ENCODE peak calls at places on chromosomes 7 and 10, in five cellular contexts. One of them, this sample, is unnamed.

GRCh38 chr7:157568785-157569584 is 232.2 kb downstream of the DNAJB6 start:
- DNase-seq in HepG2: peak
- DNase-seq in H1: no peak
- DNase-seq in WTC11: peak
- DNase-seq in GM12878: no peak
- DNase-seq in this sample: peak

GRCh38 chr7:80859272-80859970 is 59.4 kb downstream of the SEMA3C start:
- DNase-seq in GM12878: no peak
- DNase-seq in H1: no peak
- DNase-seq in HepG2: no peak
- DNase-seq in WTC11: no peak
- DNase-seq in this sample: no peak

GRCh38 chr10:89391882-89392756 is at the start of gene IFIT1:
- DNase-seq in GM12878: peak
- DNase-seq in H1: no peak
- DNase-seq in HepG2: peak
- DNase-seq in WTC11: no peak
- DNase-seq in this sample: peak

GRCh38 chr10:111085690-111086353 is 9.0 kb downstream of the ADRA2A start:
- DNase-seq in WTC11: no peak
- DNase-seq in GM12878: no peak
- DNase-seq in HepG2: no peak
- DNase-seq in H1: no peak
- DNase-seq in this sample: no peak

GRCh38 chr10:102669206-102670064 is 25.2 kb downstream of the TRIM8 start:
- DNase-seq in H1: no peak
- DNase-seq in GM12878: no peak
- DNase-seq in WTC11: peak
- DNase-seq in HepG2: peak
- DNase-seq in this sample: peak

GRCh38 chr10:66349726-66350125 is 576.1 kb upstream of the LRRTM3 start:
- DNase-seq in HepG2: no peak
- DNase-seq in WTC11: no peak
- DNase-seq in H1: no peak
- DNase-seq in GM12878: no peak
- DNase-seq in this sample: no peak

GRCh38 chr7:5424689-5425506 is 1.3 kb upstream of the TNRC18 start:
- DNase-seq in H1: no peak
- DNase-seq in GM12878: no peak
- DNase-seq in HepG2: peak
- DNase-seq in WTC11: no peak
- DNase-seq in this sample: peak

GRCh38 chr10:1100691-1101368 is 44.6 kb downstream of the WDR37 start:
- DNase-seq in GM12878: no peak
- DNase-seq in WTC11: peak
- DNase-seq in HepG2: no peak
- DNase-seq in H1: no peak
- DNase-seq in this sample: peak

GRCh38 chr7:99440195-99440594 is 1.5 kb downstream of the CPSF4 start:
- DNase-seq in H1: no peak
- DNase-seq in HepG2: no peak
- DNase-seq in GM12878: no peak
- DNase-seq in WTC11: no peak
- DNase-seq in this sample: peak

GRCh38 chr7:115099906-115100305 is 178.0 kb downstream of the MDFIC start:
- DNase-seq in HepG2: peak
- DNase-seq in WTC11: no peak
- DNase-seq in GM12878: no peak
- DNase-seq in H1: no peak
- DNase-seq in this sample: no peak

GRCh38 chr7:24510781-24511180 is 62.5 kb upstream of the PALS2 start:
- DNase-seq in GM12878: no peak
- DNase-seq in HepG2: no peak
- DNase-seq in H1: no peak
- DNase-seq in WTC11: no peak
- DNase-seq in this sample: no peak

GRCh38 chr7:6556196-6556595 is 4.9 kb upstream of the GRID2IP start:
- DNase-seq in WTC11: peak
- DNase-seq in HepG2: no peak
- DNase-seq in GM12878: no peak
- DNase-seq in H1: no peak
- DNase-seq in this sample: peak

GRCh38 chr10:80541144-80541750 is 3.5 kb downstream of the SH2D4B start:
- DNase-seq in GM12878: peak
- DNase-seq in WTC11: no peak
- DNase-seq in H1: no peak
- DNase-seq in HepG2: no peak
- DNase-seq in this sample: no peak

GRCh38 chr7:73830618-73830871 is 251 bp upstream of the CLDN4 start:
- DNase-seq in GM12878: no peak
- DNase-seq in HepG2: no peak
- DNase-seq in H1: no peak
- DNase-seq in WTC11: no peak
- DNase-seq in this sample: no peak

GRCh38 chr10:128049226-128050010 is 76.8 kb downstream of the MKI67 start:
- DNase-seq in GM12878: no peak
- DNase-seq in H1: no peak
- DNase-seq in HepG2: no peak
- DNase-seq in WTC11: no peak
- DNase-seq in this sample: no peak

GRCh38 chr10:21760332-21760731 is 226.3 kb downstream of the MLLT10 start:
- DNase-seq in WTC11: no peak
- DNase-seq in HepG2: no peak
- DNase-seq in GM12878: no peak
- DNase-seq in H1: no peak
- DNase-seq in this sample: no peak

GRCh38 chr10:124711145-124711544 is 33.0 kb downstream of the FAM53B start:
- DNase-seq in HepG2: no peak
- DNase-seq in WTC11: no peak
- DNase-seq in H1: no peak
- DNase-seq in GM12878: no peak
- DNase-seq in this sample: no peak

GRCh38 chr7:31796375-31796774 is 109.4 kb downstream of the PPP1R17 start:
- DNase-seq in GM12878: no peak
- DNase-seq in HepG2: no peak
- DNase-seq in H1: no peak
- DNase-seq in WTC11: no peak
- DNase-seq in this sample: no peak

GRCh38 chr7:92925876-92926696 is 89.7 kb upstream of the CDK6 start:
- DNase-seq in WTC11: peak
- DNase-seq in GM12878: no peak
- DNase-seq in HepG2: peak
- DNase-seq in H1: no peak
- DNase-seq in this sample: peak

GRCh38 chr7:94909023-94909466 is 1.7 kb downstream of the PPP1R9A start:
- DNase-seq in WTC11: no peak
- DNase-seq in HepG2: no peak
- DNase-seq in H1: no peak
- DNase-seq in GM12878: no peak
- DNase-seq in this sample: no peak

GRCh38 chr10:102675887-102676616 is 31.8 kb downstream of the TRIM8 start:
- DNase-seq in WTC11: no peak
- DNase-seq in GM12878: no peak
- DNase-seq in HepG2: peak
- DNase-seq in H1: no peak
- DNase-seq in this sample: no peak

GRCh38 chr7:100349757-100350156 is 8.2 kb upstream of the PILRB start:
- DNase-seq in H1: no peak
- DNase-seq in GM12878: no peak
- DNase-seq in WTC11: no peak
- DNase-seq in HepG2: no peak
- DNase-seq in this sample: no peak

GRCh38 chr10:60434418-60435046 is 44.9 kb upstream of the ANK3 start:
- DNase-seq in H1: no peak
- DNase-seq in WTC11: peak
- DNase-seq in HepG2: peak
- DNase-seq in GM12878: no peak
- DNase-seq in this sample: peak

GRCh38 chr7:105972276-105972675 is 9.2 kb downstream of the CDHR3 start:
- DNase-seq in WTC11: no peak
- DNase-seq in HepG2: no peak
- DNase-seq in GM12878: no peak
- DNase-seq in H1: no peak
- DNase-seq in this sample: no peak

GRCh38 chr7:26423436-26423835 is 131.8 kb downstream of the SNX10 start:
- DNase-seq in HepG2: no peak
- DNase-seq in GM12878: no peak
- DNase-seq in H1: no peak
- DNase-seq in WTC11: no peak
- DNase-seq in this sample: no peak

GRCh38 chr10:21401196-21401595 is 124.3 kb downstream of the SKIDA1 start:
- DNase-seq in HepG2: no peak
- DNase-seq in WTC11: no peak
- DNase-seq in H1: no peak
- DNase-seq in GM12878: no peak
- DNase-seq in this sample: no peak

GRCh38 chr7:133593561-133593960 is 340.7 kb downstream of the EXOC4 start:
- DNase-seq in HepG2: no peak
- DNase-seq in GM12878: no peak
- DNase-seq in H1: no peak
- DNase-seq in WTC11: no peak
- DNase-seq in this sample: no peak

GRCh38 chr10:100775346-100775745 is 30.0 kb downstream of the PAX2 start:
- DNase-seq in WTC11: no peak
- DNase-seq in HepG2: no peak
- DNase-seq in GM12878: no peak
- DNase-seq in H1: no peak
- DNase-seq in this sample: no peak

GRCh38 chr7:50333266-50333665 is 28.8 kb downstream of the IKZF1 start:
- DNase-seq in HepG2: no peak
- DNase-seq in GM12878: no peak
- DNase-seq in WTC11: no peak
- DNase-seq in H1: no peak
- DNase-seq in this sample: peak

GRCh38 chr10:130189466-130190064 is 53.4 kb downstream of the GLRX3 start:
- DNase-seq in H1: no peak
- DNase-seq in HepG2: no peak
- DNase-seq in WTC11: no peak
- DNase-seq in GM12878: no peak
- DNase-seq in this sample: no peak

GRCh38 chr7:27351137-27351536 is 108.5 kb downstream of the EVX1 start:
- DNase-seq in GM12878: no peak
- DNase-seq in HepG2: no peak
- DNase-seq in H1: no peak
- DNase-seq in WTC11: no peak
- DNase-seq in this sample: no peak

GRCh38 chr7:147547252-147547897 is 1043.2 kb upstream of the C7orf33 start:
- DNase-seq in H1: peak
- DNase-seq in WTC11: peak
- DNase-seq in GM12878: no peak
- DNase-seq in HepG2: peak
- DNase-seq in this sample: peak
- TF ChIP-seq CREB1 in H1: no peak
- TF ChIP-seq CREB1 in WTC11: no peak
- TF ChIP-seq CREB1 in GM12878: no peak
- TF ChIP-seq CREB1 in HepG2: no peak
- TF ChIP-seq CREB1 in this sample: no peak

DNA sequence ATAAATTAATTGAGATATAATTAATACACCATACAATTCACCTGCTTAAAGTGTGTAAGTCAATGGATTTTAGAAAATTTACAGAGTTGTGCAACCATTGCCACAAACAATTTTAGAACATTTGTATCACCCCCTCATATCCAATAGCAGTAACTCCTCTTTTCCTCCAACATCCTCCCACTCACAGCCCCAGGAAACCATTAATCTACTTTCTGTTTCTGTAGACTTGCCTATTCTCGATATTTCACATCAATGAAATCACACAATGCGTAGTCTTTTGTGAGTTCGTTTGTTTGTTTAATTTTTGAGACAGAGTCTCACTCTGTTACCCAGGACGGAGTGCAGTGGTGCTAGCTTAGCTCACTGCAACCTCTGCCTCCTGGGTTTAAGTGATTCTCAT is 13.7 kb upstream of the HERC4 start:
- DNase-seq in HepG2: no peak
- DNase-seq in GM12878: no peak
- DNase-seq in WTC11: no peak
- DNase-seq in H1: no peak
- DNase-seq in this sample: no peak
- TF ChIP-seq CREB1 in HepG2: no peak
- TF ChIP-seq CREB1 in GM12878: no peak
- TF ChIP-seq CREB1 in WTC11: no peak
- TF ChIP-seq CREB1 in H1: no peak
- TF ChIP-seq CREB1 in this sample: no peak

GRCh38 chr7:148501707-148502139 is 88.8 kb upstream of the C7orf33 start:
- DNase-seq in GM12878: peak
- DNase-seq in WTC11: peak
- DNase-seq in HepG2: no peak
- DNase-seq in H1: peak
- DNase-seq in this sample: peak

GRCh38 chr7:148495614-148496013 is 95.0 kb upstream of the C7orf33 start:
- DNase-seq in H1: no peak
- DNase-seq in HepG2: no peak
- DNase-seq in GM12878: no peak
- DNase-seq in WTC11: no peak
- DNase-seq in this sample: no peak

GRCh38 chr7:148505955-148506354 is 84.6 kb upstream of the C7orf33 start:
- DNase-seq in H1: no peak
- DNase-seq in HepG2: no peak
- DNase-seq in WTC11: no peak
- DNase-seq in GM12878: no peak
- DNase-seq in this sample: no peak

GRCh38 chr7:148503900-148504487 is 86.6 kb upstream of the C7orf33 start:
- DNase-seq in HepG2: no peak
- DNase-seq in GM12878: no peak
- DNase-seq in H1: no peak
- DNase-seq in WTC11: no peak
- DNase-seq in this sample: peak

GRCh38 chr7:148500978-148501377 is 89.6 kb upstream of the C7orf33 start:
- DNase-seq in HepG2: no peak
- DNase-seq in H1: no peak
- DNase-seq in GM12878: no peak
- DNase-seq in WTC11: no peak
- DNase-seq in this sample: no peak
- TF ChIP-seq CREB1 in HepG2: no peak
- TF ChIP-seq CREB1 in H1: no peak
- TF ChIP-seq CREB1 in GM12878: no peak
- TF ChIP-seq CREB1 in WTC11: no peak
- TF ChIP-seq CREB1 in this sample: no peak

GRCh38 chr7:77327067-77327931 is 88.8 kb downstream of the GSAP start:
- DNase-seq in H1: no peak
- DNase-seq in WTC11: no peak
- DNase-seq in GM12878: no peak
- DNase-seq in HepG2: peak
- DNase-seq in this sample: no peak
- TF ChIP-seq CREB1 in H1: no peak
- TF ChIP-seq CREB1 in WTC11: no peak
- TF ChIP-seq CREB1 in GM12878: no peak
- TF ChIP-seq CREB1 in HepG2: no peak
- TF ChIP-seq CREB1 in this sample: no peak